ENCODE peak calls at places on chromosomes 16 and 17, in six cellular contexts. One of them, this sample, is unnamed. For H3K4me1, the result is how much of the 10 kb centered on the place peaks cover.

GRCh38 chr17:76948726-76949342 is 80.6 kb downstream of the MGAT5B start:
- DNase-seq in body of pancreas: no peak
- DNase-seq in lower lobe of right lung: no peak
- DNase-seq in ovary: no peak
- DNase-seq in heart right ventricle: no peak
- DNase-seq in cardiac muscle cell: no peak
- DNase-seq in this sample: no peak

GRCh38 chr17:39082482-39082881 is 69.0 kb downstream of the PLXDC1 start:
- DNase-seq in cardiac muscle cell: peak
- DNase-seq in heart right ventricle: no peak
- DNase-seq in ovary: no peak
- DNase-seq in lower lobe of right lung: no peak
- DNase-seq in body of pancreas: no peak
- DNase-seq in this sample: no peak

GRCh38 chr16:2518823-2519710 is 1.1 kb upstream of the AMDHD2 start:
- DNase-seq in cardiac muscle cell: no peak
- DNase-seq in body of pancreas: no peak
- DNase-seq in ovary: peak
- DNase-seq in heart right ventricle: no peak
- DNase-seq in lower lobe of right lung: peak
- DNase-seq in this sample: no peak

GRCh38 chr17:66431910-66432309 is 129.5 kb downstream of the PRKCA start:
- DNase-seq in body of pancreas: no peak
- DNase-seq in ovary: peak
- DNase-seq in lower lobe of right lung: no peak
- DNase-seq in cardiac muscle cell: peak
- DNase-seq in heart right ventricle: no peak
- DNase-seq in this sample: no peak

GRCh38 chr16:85256190-85256739 is 144.0 kb upstream of the CIBAR2 start:
- DNase-seq in heart right ventricle: no peak
- DNase-seq in cardiac muscle cell: no peak
- DNase-seq in ovary: no peak
- DNase-seq in body of pancreas: peak
- DNase-seq in lower lobe of right lung: no peak
- DNase-seq in this sample: no peak

GRCh38 chr17:77476498-77476897 is 335.7 kb downstream of the SEC14L1 start:
- DNase-seq in ovary: no peak
- DNase-seq in heart right ventricle: no peak
- DNase-seq in body of pancreas: no peak
- DNase-seq in lower lobe of right lung: no peak
- DNase-seq in cardiac muscle cell: no peak
- DNase-seq in this sample: no peak

GRCh38 chr16:17105239-17105721 is 365.5 kb downstream of the XYLT1 start:
- DNase-seq in body of pancreas: no peak
- DNase-seq in heart right ventricle: no peak
- DNase-seq in ovary: no peak
- DNase-seq in lower lobe of right lung: no peak
- DNase-seq in cardiac muscle cell: no peak
- DNase-seq in this sample: peak

GRCh38 chr17:2174048-2174447 is 119.1 kb downstream of the HIC1 start:
- DNase-seq in heart right ventricle: no peak
- DNase-seq in ovary: no peak
- DNase-seq in lower lobe of right lung: no peak
- DNase-seq in cardiac muscle cell: no peak
- DNase-seq in body of pancreas: no peak
- DNase-seq in this sample: no peak

GRCh38 chr17:2571523-2572303 is 21.7 kb upstream of the PAFAH1B1 start:
- DNase-seq in ovary: no peak
- DNase-seq in lower lobe of right lung: no peak
- DNase-seq in heart right ventricle: no peak
- DNase-seq in body of pancreas: no peak
- DNase-seq in cardiac muscle cell: no peak
- DNase-seq in this sample: no peak

GRCh38 chr16:9521749-9522370 is 430.4 kb downstream of the HAPSTR1 start:
- DNase-seq in lower lobe of right lung: no peak
- DNase-seq in heart right ventricle: no peak
- DNase-seq in body of pancreas: no peak
- DNase-seq in cardiac muscle cell: no peak
- DNase-seq in ovary: no peak
- DNase-seq in this sample: no peak

GRCh38 chr17:36153887-36154576 is 22.4 kb downstream of the TBC1D3B start:
- DNase-seq in lower lobe of right lung: no peak
- DNase-seq in heart right ventricle: no peak
- DNase-seq in cardiac muscle cell: no peak
- DNase-seq in ovary: no peak
- DNase-seq in body of pancreas: no peak
- DNase-seq in this sample: no peak

GRCh38 chr16:88838566-88838965 is 18.2 kb downstream of the GALNS start:
- DNase-seq in body of pancreas: no peak
- DNase-seq in heart right ventricle: peak
- DNase-seq in lower lobe of right lung: no peak
- DNase-seq in cardiac muscle cell: no peak
- DNase-seq in ovary: no peak
- DNase-seq in this sample: no peak

GRCh38 chr16:3282103-3282746 is 1.1 kb upstream of the ZNF263 start:
- DNase-seq in cardiac muscle cell: peak
- DNase-seq in heart right ventricle: no peak
- DNase-seq in body of pancreas: no peak
- DNase-seq in ovary: no peak
- DNase-seq in lower lobe of right lung: no peak
- DNase-seq in this sample: no peak

GRCh38 chr17:30576326-30576861 is 99.2 kb downstream of the GOSR1 start:
- DNase-seq in ovary: no peak
- DNase-seq in lower lobe of right lung: no peak
- DNase-seq in body of pancreas: no peak
- DNase-seq in heart right ventricle: no peak
- DNase-seq in cardiac muscle cell: no peak
- DNase-seq in this sample: no peak

GRCh38 chr16:78096386-78096785 is 3.1 kb upstream of the WWOX start:
- DNase-seq in lower lobe of right lung: no peak
- DNase-seq in heart right ventricle: no peak
- DNase-seq in body of pancreas: no peak
- DNase-seq in cardiac muscle cell: no peak
- DNase-seq in ovary: no peak
- DNase-seq in this sample: no peak

GRCh38 chr16:27264151-27264550 is 4.4 kb downstream of the NSMCE1 start:
- DNase-seq in cardiac muscle cell: peak
- DNase-seq in body of pancreas: no peak
- DNase-seq in heart right ventricle: no peak
- DNase-seq in lower lobe of right lung: no peak
- DNase-seq in ovary: no peak
- DNase-seq in this sample: no peak

DNA sequence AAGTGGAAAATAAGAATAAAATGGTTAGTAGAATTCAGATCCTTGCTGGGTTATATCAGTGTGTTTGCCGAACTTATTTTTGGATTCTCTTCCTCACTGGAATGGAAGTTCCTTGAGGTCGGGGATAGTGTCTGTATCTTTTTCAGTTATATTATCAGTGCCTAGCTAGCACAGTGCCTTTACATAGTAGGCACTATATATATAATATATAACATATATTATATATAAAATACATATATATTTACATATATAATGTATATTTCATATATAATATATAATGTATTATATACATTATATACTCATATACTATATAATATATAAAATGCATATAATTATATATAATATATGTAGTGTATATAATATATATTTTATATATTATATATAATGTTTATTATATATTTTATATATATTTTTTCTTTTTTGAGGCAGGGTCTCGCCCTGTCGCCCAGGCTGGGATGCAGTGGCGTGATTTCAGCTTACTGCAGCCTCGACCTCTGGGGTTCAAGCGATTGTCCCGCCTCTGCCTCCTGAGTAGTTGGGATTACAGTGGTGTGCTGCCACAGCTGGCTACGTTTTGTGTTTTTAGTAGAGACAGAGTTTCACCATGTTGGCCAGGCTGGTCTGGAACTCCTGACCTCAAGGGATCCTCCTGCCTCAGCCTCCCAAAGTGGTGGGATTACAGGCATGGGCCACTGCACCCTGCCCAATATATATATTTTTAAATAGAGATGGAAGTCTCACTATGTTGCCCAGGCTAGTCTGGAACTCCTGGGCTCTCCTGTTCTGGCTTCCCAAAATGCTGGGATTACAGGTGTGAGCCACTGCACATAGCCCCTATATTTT is 3.2 kb downstream of the NFATC3 start:
- DNase-seq in body of pancreas: no peak
- DNase-seq in heart right ventricle: no peak
- DNase-seq in cardiac muscle cell: no peak
- DNase-seq in ovary: no peak
- DNase-seq in lower lobe of right lung: no peak
- DNase-seq in this sample: no peak
- H3K4me1 ChIP-seq in body of pancreas: half or more
- H3K4me1 ChIP-seq in heart right ventricle: half or more
- H3K4me1 ChIP-seq in cardiac muscle cell: under half
- H3K4me1 ChIP-seq in ovary: under half
- H3K4me1 ChIP-seq in lower lobe of right lung: half or more
- H3K4me1 ChIP-seq in this sample: half or more

GRCh38 chr16:70703835-70704381 is 18.1 kb upstream of the MTSS2 start:
- DNase-seq in ovary: no peak
- DNase-seq in body of pancreas: no peak
- DNase-seq in cardiac muscle cell: no peak
- DNase-seq in lower lobe of right lung: no peak
- DNase-seq in heart right ventricle: no peak
- DNase-seq in this sample: no peak
- H3K27ac ChIP-seq in ovary: peak
- H3K27ac ChIP-seq in body of pancreas: peak
- H3K27ac ChIP-seq in cardiac muscle cell: peak
- H3K27ac ChIP-seq in lower lobe of right lung: peak
- H3K27ac ChIP-seq in heart right ventricle: peak
- H3K27ac ChIP-seq in this sample: no peak

DNA sequence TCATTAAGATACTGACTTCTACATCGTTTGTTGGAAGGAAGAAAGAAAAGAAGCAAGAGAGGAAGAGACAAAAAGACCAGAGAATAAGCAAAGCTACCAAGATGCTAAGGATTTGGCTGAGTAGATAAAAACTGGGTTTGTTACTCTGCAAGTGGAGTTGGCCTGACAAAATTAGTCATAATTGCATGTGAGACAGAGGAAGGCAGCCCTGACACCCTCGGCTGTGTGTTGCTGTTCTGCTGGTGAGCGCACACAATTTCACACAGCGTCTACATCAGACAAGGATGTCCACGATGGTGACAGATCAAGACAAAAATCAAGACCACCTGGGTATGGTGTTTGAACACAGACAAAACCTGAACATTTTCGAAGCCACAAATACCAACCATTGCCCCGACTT is 75.4 kb upstream of the FA2H start:
- DNase-seq in lower lobe of right lung: no peak
- DNase-seq in cardiac muscle cell: no peak
- DNase-seq in body of pancreas: no peak
- DNase-seq in ovary: no peak
- DNase-seq in heart right ventricle: no peak
- DNase-seq in this sample: no peak
- H3K4me1 ChIP-seq in lower lobe of right lung: under half
- H3K4me1 ChIP-seq in cardiac muscle cell: under half
- H3K4me1 ChIP-seq in body of pancreas: under half
- H3K4me1 ChIP-seq in ovary: under half
- H3K4me1 ChIP-seq in heart right ventricle: under half
- H3K4me1 ChIP-seq in this sample: under half

DNA sequence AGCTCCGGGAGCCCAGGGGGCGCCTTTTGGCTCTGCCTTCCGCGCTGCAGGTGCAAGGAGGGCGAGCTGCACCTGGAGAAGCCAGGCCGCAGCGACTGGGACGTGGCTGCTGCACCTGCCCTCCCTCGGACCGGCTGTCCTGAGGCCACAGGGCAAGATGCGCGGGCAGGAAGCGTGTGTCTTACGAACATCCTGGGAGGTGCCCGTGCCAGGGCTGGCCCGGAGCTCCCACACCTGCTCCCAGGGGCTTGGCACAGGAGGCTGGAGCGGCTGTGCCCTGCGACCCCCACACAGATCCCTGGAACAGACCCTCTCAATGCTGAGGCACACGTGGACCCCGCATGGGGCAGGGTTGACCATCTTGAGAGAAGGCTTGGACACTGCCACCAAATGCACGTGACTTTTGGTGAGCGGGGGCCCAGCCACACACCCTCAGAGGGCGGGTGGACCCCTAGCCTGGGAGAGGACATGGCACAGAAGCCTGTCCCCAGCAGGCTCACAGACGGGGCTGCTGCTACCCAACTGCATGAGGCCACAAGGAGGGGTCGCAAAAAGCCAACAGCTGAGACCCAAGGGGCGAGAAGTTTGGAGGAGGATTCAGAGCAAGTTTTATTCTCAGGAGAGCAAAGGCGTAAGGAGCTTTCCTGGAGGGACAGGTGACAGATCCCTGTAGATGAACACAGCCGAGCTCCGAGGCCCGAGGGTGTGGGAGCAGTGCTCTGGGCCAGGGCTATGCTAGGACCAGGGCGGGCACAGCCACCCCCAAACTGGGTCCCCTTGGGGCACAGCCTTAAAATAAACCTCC is 11.4 kb downstream of the NDUFAF8 start:
- DNase-seq in body of pancreas: no peak
- DNase-seq in lower lobe of right lung: peak
- DNase-seq in ovary: no peak
- DNase-seq in cardiac muscle cell: no peak
- DNase-seq in heart right ventricle: peak
- DNase-seq in this sample: no peak
- H3K27ac ChIP-seq in body of pancreas: no peak
- H3K27ac ChIP-seq in lower lobe of right lung: no peak
- H3K27ac ChIP-seq in ovary: no peak
- H3K27ac ChIP-seq in cardiac muscle cell: peak
- H3K27ac ChIP-seq in heart right ventricle: no peak
- H3K27ac ChIP-seq in this sample: no peak

GRCh38 chr16:57144027-57144426 is 41.8 kb downstream of the PSME3IP1 start:
- DNase-seq in body of pancreas: no peak
- DNase-seq in cardiac muscle cell: no peak
- DNase-seq in ovary: no peak
- DNase-seq in lower lobe of right lung: no peak
- DNase-seq in heart right ventricle: no peak
- DNase-seq in this sample: no peak
- H3K4me1 ChIP-seq in body of pancreas: under half
- H3K4me1 ChIP-seq in cardiac muscle cell: under half
- H3K4me1 ChIP-seq in ovary: under half
- H3K4me1 ChIP-seq in lower lobe of right lung: half or more
- H3K4me1 ChIP-seq in heart right ventricle: half or more
- H3K4me1 ChIP-seq in this sample: under half

GRCh38 chr17:74295625-74296547 is 21.9 kb downstream of the DNAI2 start:
- DNase-seq in lower lobe of right lung: no peak
- DNase-seq in ovary: no peak
- DNase-seq in cardiac muscle cell: peak
- DNase-seq in heart right ventricle: no peak
- DNase-seq in body of pancreas: no peak
- DNase-seq in this sample: no peak
- H3K27ac ChIP-seq in lower lobe of right lung: no peak
- H3K27ac ChIP-seq in ovary: no peak
- H3K27ac ChIP-seq in cardiac muscle cell: peak
- H3K27ac ChIP-seq in heart right ventricle: peak
- H3K27ac ChIP-seq in body of pancreas: no peak
- H3K27ac ChIP-seq in this sample: no peak

DNA sequence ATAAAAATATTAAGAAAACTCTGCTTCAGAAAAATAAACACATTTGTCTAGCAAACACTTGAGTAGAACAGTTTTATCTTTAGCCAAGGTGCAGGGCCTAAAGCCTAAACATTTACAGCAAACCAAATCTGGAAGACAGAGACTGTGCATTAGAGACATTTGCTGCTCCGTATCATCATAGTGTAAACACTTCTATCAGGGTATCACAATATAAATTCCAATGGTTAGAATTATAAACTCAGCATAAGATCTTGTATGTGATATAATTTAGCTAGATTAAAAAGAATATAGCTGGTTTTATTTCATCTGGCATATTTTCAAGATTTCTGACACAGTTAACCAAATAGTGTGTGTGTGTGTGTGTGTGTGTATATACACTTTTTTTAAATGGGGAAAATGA is 133.8 kb upstream of the NACA2 start:
- DNase-seq in body of pancreas: no peak
- DNase-seq in cardiac muscle cell: no peak
- DNase-seq in ovary: no peak
- DNase-seq in heart right ventricle: no peak
- DNase-seq in lower lobe of right lung: no peak
- DNase-seq in this sample: no peak
- H3K4me1 ChIP-seq in body of pancreas: under half
- H3K4me1 ChIP-seq in cardiac muscle cell: under half
- H3K4me1 ChIP-seq in ovary: under half
- H3K4me1 ChIP-seq in heart right ventricle: under half
- H3K4me1 ChIP-seq in lower lobe of right lung: under half
- H3K4me1 ChIP-seq in this sample: under half